ENCODE peak calls at places on chromosomes 7 and 10, in four cellular contexts. M, R, Y and U are unnamed samples.

GRCh38 chr10:78763651-78764395 is 304.9 kb upstream of the ZMIZ1 start:
- DNase-seq in R (peak), M (peak), Y (peak), U (peak)

GRCh38 chr7:44673771-44674170 is 67.3 kb downstream of the OGDH start:
- DNase-seq in R (peak), M (no peak), Y (no peak), U (no peak)

GRCh38 chr10:46542567-46543323 is 13.7 kb downstream of the GPRIN2 start:
- DNase-seq in M (no peak), R (peak), Y (peak), U (peak)

GRCh38 chr10:42783181-42783549 is 570 bp downstream of the BMS1 start:
- DNase-seq in Y (no peak), R (no peak), M (no peak), U (no peak)

GRCh38 chr7:27106906-27107250 is 4.4 kb upstream of the HOXA2 start:
- DNase-seq in Y (no peak), R (no peak), M (no peak), U (no peak)

GRCh38 chr7:157991351-157991750 is 596.3 kb downstream of the PTPRN2 start:
- DNase-seq in R (peak), M (no peak), Y (no peak), U (no peak)

GRCh38 chr7:41085244-41085643 is 617.6 kb downstream of the INHBA start:
- DNase-seq in R (no peak), M (no peak), Y (no peak), U (no peak)

GRCh38 chr7:63065684-63066083 is 933.0 kb upstream of the ZNF722 start:
- DNase-seq in R (no peak), Y (no peak), M (no peak), U (no peak)

GRCh38 chr7:151085691-151086620 is at the start of gene AGAP3:
- DNase-seq in Y (peak), M (peak), R (peak), U (peak)

GRCh38 chr7:151086802-151087246 is 549 bp downstream of the AGAP3 start:
- DNase-seq in Y (no peak), M (no peak), R (peak), U (peak)

GRCh38 chr7:151088856-151089699 is 2.8 kb downstream of the AGAP3 start:
- DNase-seq in R (peak), M (peak), Y (peak), U (peak)

GRCh38 chr7:151088019-151088855 is 2.0 kb downstream of the AGAP3 start:
- DNase-seq in M (no peak), R (no peak), Y (no peak), U (peak)

GRCh38 chr7:151087247-151088018 is 1.2 kb downstream of the AGAP3 start:
- DNase-seq in R (peak), Y (peak), M (no peak), U (peak)
- TF ChIP-seq POLR2A in R (no peak), Y (no peak), M (no peak), U (no peak)

GRCh38 chr7:100158229-100159098 is at the start of gene TRAPPC14:
- DNase-seq in M (peak), R (peak), Y (peak), U (peak)
- TF ChIP-seq POLR2A in M (peak), R (no peak), Y (no peak), U (no peak)

GRCh38 chr10:31136386-31136785 is 104.7 kb upstream of the ZNF438 start:
- DNase-seq in R (no peak), Y (no peak), M (no peak), U (no peak)

GRCh38 chr10:31134303-31134928 is 102.8 kb upstream of the ZNF438 start:
- DNase-seq in R (no peak), M (no peak), Y (peak), U (no peak)

GRCh38 chr10:31132681-31133239 is 101.1 kb upstream of the ZNF438 start:
- DNase-seq in Y (no peak), R (peak), M (no peak), U (no peak)

GRCh38 chr10:31133251-31133627 is 101.6 kb upstream of the ZNF438 start:
- DNase-seq in Y (no peak), R (no peak), M (no peak), U (no peak)

DNA sequence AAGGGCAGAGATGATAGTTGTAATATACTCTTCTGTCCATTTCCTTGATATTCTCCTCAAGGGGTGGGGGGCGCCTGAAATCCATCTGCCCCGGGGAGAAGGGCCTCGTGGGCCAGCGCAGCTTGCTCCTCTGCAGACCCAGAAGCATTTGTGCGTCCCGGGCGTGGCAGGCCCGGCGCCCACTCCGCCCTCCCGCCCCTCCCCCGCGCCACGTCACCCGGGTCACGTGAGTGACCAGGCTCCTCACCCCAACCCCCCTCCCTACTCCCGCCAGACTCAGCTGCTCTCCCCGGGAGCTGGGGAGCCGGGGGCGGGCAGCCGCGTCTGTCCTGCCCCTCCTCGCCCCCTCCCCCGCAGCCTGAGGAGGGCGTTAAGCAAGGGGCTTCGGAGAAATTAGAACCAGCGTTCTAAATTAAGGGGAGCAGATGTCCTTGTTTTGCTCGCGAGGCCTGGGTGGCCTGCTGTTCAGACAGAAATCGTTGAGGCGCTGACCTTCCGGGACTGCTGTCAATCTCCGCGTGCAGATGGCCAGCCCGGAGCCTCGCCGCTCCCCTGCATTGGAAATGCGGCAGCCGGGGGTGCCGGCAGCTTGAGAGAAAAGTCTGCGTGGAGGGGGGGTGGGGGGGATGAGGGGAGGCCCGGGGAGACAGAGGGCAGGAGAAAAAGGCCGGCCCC is 102.1 kb upstream of the ZNF438 start:
- DNase-seq in Y (peak), M (peak), R (peak), U (peak)
- TF ChIP-seq POLR2A in Y (peak), M (no peak), R (no peak), U (no peak)

DNA sequence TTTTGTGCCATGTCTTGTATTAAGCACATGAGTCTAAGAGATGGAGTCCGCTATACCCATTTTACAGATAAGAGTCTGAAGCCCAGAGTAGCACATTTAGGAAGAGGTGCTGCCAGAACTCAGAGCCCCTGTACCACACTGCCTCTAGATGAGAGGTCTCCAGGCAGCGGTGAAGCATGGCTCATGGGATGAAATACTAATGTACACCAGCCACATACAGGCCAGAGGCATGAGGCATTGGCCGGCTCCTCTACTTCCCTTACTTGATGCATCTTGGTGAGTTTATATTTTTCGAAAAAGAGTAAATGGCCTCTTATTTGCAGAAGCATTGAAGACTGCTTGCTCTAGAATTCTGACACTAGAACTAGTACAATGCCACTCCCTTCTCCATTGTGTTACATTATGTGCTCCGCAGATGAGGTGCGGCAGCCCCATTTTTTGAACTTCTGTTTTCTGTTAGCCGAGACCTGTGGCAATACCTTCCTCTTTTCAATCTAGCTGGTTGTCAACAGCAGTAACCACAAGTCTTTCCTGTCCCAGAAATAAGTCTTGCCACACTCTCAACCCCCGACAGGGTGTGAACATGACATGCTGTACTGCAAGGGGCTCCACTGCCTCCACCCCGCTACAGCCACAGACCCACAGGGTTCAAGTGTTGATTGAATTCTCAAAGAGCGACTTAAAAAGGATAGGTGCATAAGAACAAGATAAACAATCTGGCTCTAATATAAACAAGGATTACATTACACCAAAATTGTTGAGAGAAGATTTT is 145.3 kb downstream of the CELF2 start:
- DNase-seq in M (peak), R (peak), Y (no peak), U (peak)
- TF ChIP-seq POLR2A in M (no peak), R (peak), Y (no peak), U (no peak)

GRCh38 chr7:100089458-100090201 is 861 bp downstream of the COPS6 start:
- DNase-seq in M (no peak), R (no peak), Y (no peak), U (no peak)

GRCh38 chr7:100090527-100091410 is 2.0 kb downstream of the COPS6 start:
- DNase-seq in R (no peak), Y (no peak), M (no peak), U (no peak)

GRCh38 chr7:100093498-100093897 is 4.7 kb downstream of the COPS6 start:
- DNase-seq in Y (no peak), R (no peak), M (no peak), U (no peak)

GRCh38 chr7:100093054-100093453 is 4.3 kb downstream of the COPS6 start:
- DNase-seq in Y (no peak), R (no peak), M (no peak), U (no peak)

DNA sequence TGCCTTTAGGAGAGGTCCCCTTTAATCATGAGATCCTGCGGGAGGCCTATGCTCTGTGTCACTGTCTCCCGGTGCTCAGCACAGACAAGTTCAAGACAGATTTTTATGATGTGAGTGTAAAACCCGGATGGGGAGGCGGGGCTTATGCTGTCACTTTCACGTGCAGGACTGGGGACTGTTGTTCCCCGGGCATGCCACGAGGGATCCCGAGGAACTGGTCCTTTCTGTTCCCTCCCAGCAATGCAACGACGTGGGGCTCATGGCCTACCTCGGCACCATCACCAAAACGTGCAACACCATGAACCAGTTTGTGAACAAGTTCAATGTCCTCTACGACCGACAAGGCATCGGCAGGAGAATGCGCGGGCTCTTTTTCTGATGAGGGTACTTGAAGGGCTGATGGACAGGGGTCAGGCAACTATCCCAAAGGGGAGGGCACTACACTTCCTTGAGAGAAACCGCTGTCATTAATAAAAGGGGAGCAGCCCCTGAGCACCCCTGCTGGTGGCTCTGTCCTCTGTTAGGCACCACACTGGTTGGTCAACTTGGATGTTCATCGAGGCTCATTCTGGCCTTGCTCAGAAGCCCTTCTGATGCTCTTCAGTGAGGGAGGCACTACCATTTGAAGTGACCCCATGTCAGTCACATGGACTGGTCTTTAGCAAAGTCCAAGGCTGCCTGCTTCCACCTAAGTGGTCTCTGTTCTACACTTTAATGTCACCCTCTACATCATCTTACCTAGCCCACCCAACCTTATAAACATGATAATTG is 2.8 kb downstream of the COPS6 start:
- DNase-seq in Y (no peak), R (no peak), M (no peak), U (no peak)
- TF ChIP-seq POLR2A in Y (no peak), R (no peak), M (no peak), U (no peak)

GRCh38 chr10:105503714-105504113 is 862.6 kb downstream of the SORCS3 start:
- DNase-seq in Y (no peak), M (no peak), R (no peak), U (no peak)
- TF ChIP-seq POLR2A in Y (no peak), M (no peak), R (no peak), U (no peak)

GRCh38 chr10:102133373-102134195 is 744 bp downstream of the PPRC1 start:
- DNase-seq in Y (peak), M (peak), R (peak), U (peak)

GRCh38 chr10:102132193-102132562 is 662 bp upstream of the PPRC1 start:
- DNase-seq in R (no peak), Y (no peak), M (no peak), U (no peak)

GRCh38 chr10:102134416-102134815 is 1.6 kb downstream of the PPRC1 start:
- DNase-seq in R (peak), M (no peak), Y (no peak), U (no peak)

GRCh38 chr10:102131286-102132170 is 1.3 kb upstream of the PPRC1 start:
- DNase-seq in Y (no peak), R (no peak), M (no peak), U (no peak)

GRCh38 chr10:102132563-102133372 is at the start of gene PPRC1:
- DNase-seq in R (peak), M (peak), Y (peak), U (peak)
- TF ChIP-seq POLR2A in R (no peak), M (no peak), Y (peak), U (no peak)